ENCODE peak calls at places on chromosomes 6 and 20, in eight cellular contexts. One of them, this sample, is unnamed.

GRCh38 chr6:118594877-118595276 is 46.8 kb downstream of the PLN start:
- DNase-seq in K562: no peak
- DNase-seq in transverse colon: no peak
- DNase-seq in sigmoid colon: no peak
- DNase-seq in esophagus muscularis mucosa: peak; percentile 29
- DNase-seq in HepG2: no peak
- DNase-seq in suprapubic skin: no peak
- DNase-seq in H1: no peak
- DNase-seq in this sample: no peak

GRCh38 chr20:308427-309038 is 11.2 kb downstream of the ZCCHC3 start:
- DNase-seq in K562: no peak
- DNase-seq in transverse colon: no peak
- DNase-seq in sigmoid colon: no peak
- DNase-seq in esophagus muscularis mucosa: no peak
- DNase-seq in HepG2: no peak
- DNase-seq in suprapubic skin: no peak
- DNase-seq in H1: no peak
- DNase-seq in this sample: no peak

GRCh38 chr6:169852504-169853195 is 101.2 kb downstream of the ERMARD start:
- DNase-seq in K562: no peak
- DNase-seq in transverse colon: no peak
- DNase-seq in sigmoid colon: no peak
- DNase-seq in esophagus muscularis mucosa: peak; percentile 66
- DNase-seq in HepG2: no peak
- DNase-seq in suprapubic skin: no peak
- DNase-seq in H1: no peak
- DNase-seq in this sample: peak; percentile 20

GRCh38 chr6:124007915-124008688 is 204.4 kb downstream of the NKAIN2 start:
- DNase-seq in K562: no peak
- DNase-seq in transverse colon: no peak
- DNase-seq in sigmoid colon: no peak
- DNase-seq in esophagus muscularis mucosa: no peak
- DNase-seq in HepG2: peak; percentile 55
- DNase-seq in suprapubic skin: no peak
- DNase-seq in H1: no peak
- DNase-seq in this sample: no peak

GRCh38 chr6:140923048-140923447 is 1209.7 kb upstream of the GJE1 start:
- DNase-seq in K562: no peak
- DNase-seq in transverse colon: no peak
- DNase-seq in sigmoid colon: no peak
- DNase-seq in esophagus muscularis mucosa: no peak
- DNase-seq in HepG2: no peak
- DNase-seq in suprapubic skin: no peak
- DNase-seq in H1: no peak
- DNase-seq in this sample: no peak

GRCh38 chr6:36758516-36759176 is 61.0 kb downstream of the RAB44 start:
- DNase-seq in K562: peak; percentile 72
- DNase-seq in transverse colon: peak; percentile 76
- DNase-seq in sigmoid colon: no peak
- DNase-seq in esophagus muscularis mucosa: no peak
- DNase-seq in HepG2: no peak
- DNase-seq in suprapubic skin: no peak
- DNase-seq in H1: no peak
- DNase-seq in this sample: peak; percentile 41

GRCh38 chr6:46729810-46730342 is 5.3 kb downstream of the PLA2G7 start:
- DNase-seq in K562: no peak
- DNase-seq in transverse colon: no peak
- DNase-seq in sigmoid colon: no peak
- DNase-seq in esophagus muscularis mucosa: no peak
- DNase-seq in HepG2: no peak
- DNase-seq in suprapubic skin: no peak
- DNase-seq in H1: no peak
- DNase-seq in this sample: no peak

GRCh38 chr6:43428112-43428570 is 800 bp downstream of the ABCC10 start:
- DNase-seq in K562: no peak
- DNase-seq in transverse colon: no peak
- DNase-seq in sigmoid colon: no peak
- DNase-seq in esophagus muscularis mucosa: no peak
- DNase-seq in HepG2: no peak
- DNase-seq in suprapubic skin: no peak
- DNase-seq in H1: no peak
- DNase-seq in this sample: no peak

GRCh38 chr6:100461920-100462295 is 2.8 kb downstream of the SIM1 start:
- DNase-seq in K562: no peak
- DNase-seq in transverse colon: no peak
- DNase-seq in sigmoid colon: no peak
- DNase-seq in esophagus muscularis mucosa: no peak
- DNase-seq in HepG2: no peak
- DNase-seq in suprapubic skin: no peak
- DNase-seq in H1: no peak
- DNase-seq in this sample: no peak

GRCh38 chr6:75096986-75097385 is 108.9 kb downstream of the COL12A1 start:
- DNase-seq in K562: no peak
- DNase-seq in transverse colon: no peak
- DNase-seq in sigmoid colon: no peak
- DNase-seq in esophagus muscularis mucosa: no peak
- DNase-seq in HepG2: no peak
- DNase-seq in suprapubic skin: no peak
- DNase-seq in H1: no peak
- DNase-seq in this sample: no peak

GRCh38 chr6:115271434-115271833 is 789.3 kb downstream of the FRK start:
- DNase-seq in K562: no peak
- DNase-seq in transverse colon: no peak
- DNase-seq in sigmoid colon: no peak
- DNase-seq in esophagus muscularis mucosa: no peak
- DNase-seq in HepG2: no peak
- DNase-seq in suprapubic skin: no peak
- DNase-seq in H1: no peak
- DNase-seq in this sample: no peak

GRCh38 chr6:108807928-108808327 is 40.3 kb upstream of the ARMC2 start:
- DNase-seq in K562: no peak
- DNase-seq in transverse colon: no peak
- DNase-seq in sigmoid colon: no peak
- DNase-seq in esophagus muscularis mucosa: no peak
- DNase-seq in HepG2: no peak
- DNase-seq in suprapubic skin: no peak
- DNase-seq in H1: no peak
- DNase-seq in this sample: no peak

DNA sequence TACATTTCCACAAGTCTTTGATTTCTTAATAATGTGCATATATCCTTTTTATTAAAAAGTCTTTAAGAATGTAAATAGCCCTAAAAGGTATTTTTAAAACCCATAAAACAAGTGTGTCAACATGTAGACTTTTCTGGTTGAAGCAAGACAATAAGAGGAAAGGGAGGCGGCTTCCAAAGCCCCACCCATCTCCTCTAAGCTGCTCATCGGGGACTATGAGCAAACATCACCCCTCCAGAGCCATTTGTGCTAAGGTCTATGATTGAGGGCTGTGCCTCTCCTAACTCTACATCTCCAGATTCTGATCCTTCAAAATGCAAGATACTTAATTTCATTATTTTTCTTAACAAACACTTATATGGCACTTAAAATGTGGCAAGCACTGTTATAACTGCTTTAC is 2.5 kb upstream of the NAA20 start:
- DNase-seq in K562: no peak
- DNase-seq in transverse colon: no peak
- DNase-seq in sigmoid colon: no peak
- DNase-seq in esophagus muscularis mucosa: no peak
- DNase-seq in HepG2: no peak
- DNase-seq in suprapubic skin: no peak
- DNase-seq in H1: no peak
- DNase-seq in this sample: no peak
- TF ChIP-seq POLR2AphosphoS5 in K562: no peak
- TF ChIP-seq POLR2AphosphoS5 in transverse colon: no peak
- TF ChIP-seq POLR2AphosphoS5 in sigmoid colon: no peak
- TF ChIP-seq POLR2AphosphoS5 in esophagus muscularis mucosa: no peak
- TF ChIP-seq POLR2AphosphoS5 in HepG2: no peak
- TF ChIP-seq POLR2AphosphoS5 in suprapubic skin: no peak
- TF ChIP-seq POLR2AphosphoS5 in H1: no peak
- TF ChIP-seq POLR2AphosphoS5 in this sample: no peak

GRCh38 chr6:163667372-163668060 is 253.0 kb downstream of the QKI start:
- DNase-seq in K562: no peak
- DNase-seq in transverse colon: peak; percentile 38
- DNase-seq in sigmoid colon: peak; percentile 74
- DNase-seq in esophagus muscularis mucosa: no peak
- DNase-seq in HepG2: no peak
- DNase-seq in suprapubic skin: no peak
- DNase-seq in H1: no peak
- DNase-seq in this sample: no peak

GRCh38 chr6:163668061-163668426 is 253.5 kb downstream of the QKI start:
- DNase-seq in K562: no peak
- DNase-seq in transverse colon: no peak
- DNase-seq in sigmoid colon: no peak
- DNase-seq in esophagus muscularis mucosa: peak; percentile 5
- DNase-seq in HepG2: no peak
- DNase-seq in suprapubic skin: no peak
- DNase-seq in H1: no peak
- DNase-seq in this sample: no peak

GRCh38 chr6:163663575-163663974 is 249.1 kb downstream of the QKI start:
- DNase-seq in K562: no peak
- DNase-seq in transverse colon: no peak
- DNase-seq in sigmoid colon: no peak
- DNase-seq in esophagus muscularis mucosa: peak; percentile 19
- DNase-seq in HepG2: no peak
- DNase-seq in suprapubic skin: no peak
- DNase-seq in H1: no peak
- DNase-seq in this sample: no peak

GRCh38 chr6:163662604-163663225 is 248.2 kb downstream of the QKI start:
- DNase-seq in K562: no peak
- DNase-seq in transverse colon: no peak
- DNase-seq in sigmoid colon: no peak
- DNase-seq in esophagus muscularis mucosa: no peak
- DNase-seq in HepG2: no peak
- DNase-seq in suprapubic skin: no peak
- DNase-seq in H1: no peak
- DNase-seq in this sample: no peak

GRCh38 chr6:163665464-163665863 is 250.9 kb downstream of the QKI start:
- DNase-seq in K562: no peak
- DNase-seq in transverse colon: no peak
- DNase-seq in sigmoid colon: no peak
- DNase-seq in esophagus muscularis mucosa: no peak
- DNase-seq in HepG2: no peak
- DNase-seq in suprapubic skin: no peak
- DNase-seq in H1: no peak
- DNase-seq in this sample: no peak
- H3K4me1 ChIP-seq in K562: peaks cover 5% of the 10 kb centered on the region
- H3K4me1 ChIP-seq in transverse colon: peaks cover 6% of the 10 kb centered on the region
- H3K4me1 ChIP-seq in sigmoid colon: no peaks in the 10 kb centered on the region
- H3K4me1 ChIP-seq in esophagus muscularis mucosa: peaks cover 7% of the 10 kb centered on the region
- H3K4me1 ChIP-seq in HepG2: no peaks in the 10 kb centered on the region
- H3K4me1 ChIP-seq in suprapubic skin: no peaks in the 10 kb centered on the region
- H3K4me1 ChIP-seq in H1: peaks cover 4% of the 10 kb centered on the region
- H3K4me1 ChIP-seq in this sample: no peaks in the 10 kb centered on the region

DNA sequence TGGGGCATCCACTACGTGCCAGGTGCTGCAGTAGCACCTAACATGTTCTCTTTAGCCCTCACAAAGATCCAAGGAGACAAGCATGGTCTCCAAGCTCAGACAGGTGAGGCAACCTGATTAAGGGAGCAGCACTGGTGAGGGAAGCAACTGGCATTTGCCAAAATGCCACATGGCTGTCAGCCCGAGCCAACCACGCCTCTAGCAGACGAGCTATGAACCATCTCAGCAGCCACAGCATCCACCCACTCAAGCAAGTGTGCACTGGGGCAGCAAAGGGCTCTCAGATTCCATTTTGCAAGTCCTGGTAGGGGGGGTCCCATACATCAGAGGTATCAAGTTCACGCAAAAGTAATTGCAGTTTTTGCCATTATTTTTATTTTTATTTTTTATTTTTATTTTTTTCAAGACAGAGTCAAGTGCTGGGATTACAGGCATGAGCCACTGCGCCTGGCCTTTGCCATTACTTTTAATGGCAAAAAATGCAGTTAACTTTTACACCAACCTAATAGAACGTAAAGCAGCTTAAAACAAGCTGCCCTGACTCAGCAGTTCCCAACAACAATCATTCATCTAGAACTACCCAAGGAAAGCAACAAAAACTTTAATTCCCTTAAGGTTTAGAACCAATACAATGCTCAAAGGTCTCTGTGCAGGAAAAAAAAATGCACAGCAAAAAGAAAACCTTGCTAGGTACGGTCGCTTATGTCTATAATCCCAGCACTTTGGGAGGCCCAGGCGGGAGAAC is 36.3 kb upstream of the SPDEF start:
- DNase-seq in K562: no peak
- DNase-seq in transverse colon: no peak
- DNase-seq in sigmoid colon: peak; percentile 15
- DNase-seq in esophagus muscularis mucosa: no peak
- DNase-seq in HepG2: no peak
- DNase-seq in suprapubic skin: peak; percentile 55
- DNase-seq in H1: no peak
- DNase-seq in this sample: peak; percentile 15
- TF ChIP-seq EP300 in K562: no peak
- TF ChIP-seq EP300 in transverse colon: no peak
- TF ChIP-seq EP300 in sigmoid colon: no peak
- TF ChIP-seq EP300 in esophagus muscularis mucosa: no peak
- TF ChIP-seq EP300 in HepG2: no peak
- TF ChIP-seq EP300 in suprapubic skin: no peak
- TF ChIP-seq EP300 in H1: no peak
- TF ChIP-seq EP300 in this sample: no peak

GRCh38 chr20:46174469-46175126 is 56.5 kb downstream of the CD40 start:
- DNase-seq in K562: peak; percentile 81
- DNase-seq in transverse colon: peak; percentile 74
- DNase-seq in sigmoid colon: peak; percentile 72
- DNase-seq in esophagus muscularis mucosa: no peak
- DNase-seq in HepG2: peak; percentile 57
- DNase-seq in suprapubic skin: no peak
- DNase-seq in H1: peak; percentile 70
- DNase-seq in this sample: peak; percentile 75
- TF ChIP-seq POLR2AphosphoS5 in K562: no peak
- TF ChIP-seq POLR2AphosphoS5 in transverse colon: no peak
- TF ChIP-seq POLR2AphosphoS5 in sigmoid colon: no peak
- TF ChIP-seq POLR2AphosphoS5 in esophagus muscularis mucosa: no peak
- TF ChIP-seq POLR2AphosphoS5 in HepG2: no peak
- TF ChIP-seq POLR2AphosphoS5 in suprapubic skin: no peak
- TF ChIP-seq POLR2AphosphoS5 in H1: no peak
- TF ChIP-seq POLR2AphosphoS5 in this sample: no peak

DNA sequence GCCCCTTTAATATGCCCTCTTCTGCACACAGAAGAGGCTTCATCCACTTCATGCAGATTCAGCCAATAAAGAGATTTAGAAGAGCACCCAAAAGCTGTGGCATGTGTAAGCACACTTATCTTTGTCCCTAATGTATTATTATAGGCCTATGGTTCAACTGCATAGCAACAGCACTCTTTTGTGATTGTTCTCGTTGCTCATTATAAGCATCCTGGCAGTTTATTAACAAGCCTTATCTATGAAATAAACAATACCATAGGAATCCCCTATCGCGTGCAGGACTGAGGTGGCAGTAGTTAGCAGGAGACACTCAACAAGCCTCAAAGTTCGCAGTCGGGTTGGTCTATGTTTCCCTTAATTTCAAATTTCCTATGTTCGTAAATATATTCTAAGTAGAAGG is 138.5 kb upstream of the BEND6 start:
- DNase-seq in K562: no peak
- DNase-seq in transverse colon: no peak
- DNase-seq in sigmoid colon: no peak
- DNase-seq in esophagus muscularis mucosa: no peak
- DNase-seq in HepG2: no peak
- DNase-seq in suprapubic skin: no peak
- DNase-seq in H1: no peak
- DNase-seq in this sample: no peak
- H3K4me1 ChIP-seq in K562: no peaks in the 10 kb centered on the region
- H3K4me1 ChIP-seq in transverse colon: peaks cover 14% of the 10 kb centered on the region
- H3K4me1 ChIP-seq in sigmoid colon: peaks cover 23% of the 10 kb centered on the region
- H3K4me1 ChIP-seq in esophagus muscularis mucosa: peaks cover 44% of the 10 kb centered on the region
- H3K4me1 ChIP-seq in HepG2: no peaks in the 10 kb centered on the region
- H3K4me1 ChIP-seq in suprapubic skin: no peaks in the 10 kb centered on the region
- H3K4me1 ChIP-seq in H1: peaks cover 4% of the 10 kb centered on the region
- H3K4me1 ChIP-seq in this sample: peaks cover 27% of the 10 kb centered on the region